ENCODE peak calls at places on chromosomes 13 and 19, in ten cellular contexts. N is cardiac fibroblast; T is substantia nigra; O is stimulated activated CD4-positive, alpha-beta T cell treated with anti-CD3 and anti-CD28 coated beads, Interleukin-1b, Interleukin-23, amount 100 ng/mL, for 24 hours; E is aorta; D is mesendoderm; X is MV-4-11; H is hepatic stellate cell; M is EH; S is SIG-M5. U is an unnamed sample.

GRCh38 chr19:58182577-58182988 is 278 bp upstream of the ZNF274 start:
- DNase-seq in E (no peak), X (peak), H (no peak), T (no peak), D (no peak), N (no peak), M (no peak), S (no peak), O (peak), U (no peak)

GRCh38 chr13:77521595-77522367 is 13.7 kb upstream of the SCEL start:
- DNase-seq in O (no peak), T (no peak), N (peak), X (no peak), H (no peak), D (peak), S (no peak), M (no peak), E (no peak), U (no peak)

GRCh38 chr13:45401306-45401705 is 16.9 kb downstream of the SLC25A30 start:
- DNase-seq in D (no peak), O (no peak), E (no peak), M (no peak), S (no peak), N (no peak), H (no peak), X (no peak), T (no peak), U (no peak)

GRCh38 chr13:76730220-76730619 is 156.0 kb downstream of the KCTD12 start:
- DNase-seq in O (no peak), X (no peak), N (peak), D (no peak), H (no peak), S (no peak), E (no peak), T (no peak), M (no peak), U (no peak)

GRCh38 chr13:22428188-22428828 is 752.5 kb upstream of the SGCG start:
- DNase-seq in N (no peak), X (no peak), E (no peak), H (no peak), O (no peak), T (no peak), S (no peak), M (no peak), D (peak), U (no peak)

GRCh38 chr19:44517146-44517545 is 12.3 kb downstream of the CEACAM20 start:
- DNase-seq in E (no peak), D (no peak), N (no peak), M (no peak), S (no peak), T (no peak), H (no peak), X (no peak), O (no peak), U (no peak)

GRCh38 chr13:112066624-112067004 is 335 bp upstream of the SOX1 start:
- DNase-seq in X (no peak), E (no peak), H (no peak), M (no peak), T (no peak), N (no peak), S (no peak), O (peak), D (peak), U (peak)

GRCh38 chr13:22496803-22497508 is 683.8 kb upstream of the SGCG start:
- DNase-seq in T (no peak), E (no peak), X (peak), H (no peak), S (no peak), N (no peak), O (no peak), M (no peak), D (no peak), U (no peak)

GRCh38 chr13:98658131-98658530 is 81.2 kb upstream of the STK24 start:
- DNase-seq in X (no peak), T (no peak), N (peak), H (no peak), E (no peak), M (peak), S (no peak), D (no peak), O (no peak), U (no peak)